ENCODE peak calls at places on chromosomes 6 and 20, in nine cellular contexts. H is fibroblast of lung, M is astrocyte, E is mesenchymal stem cell, C is HCT116, U is GM23248, N is keratinocyte, F is mesendoderm, R is neural progenitor cell. J is an unnamed sample. For H3K36me3 and H3K4me1, the result is how much of the 10 kb centered on the place peaks cover.

GRCh38 chr20:2693286-2693995 is 861 bp downstream of the EBF4 start:
- DNase-seq in H (peak), M (no peak), E (peak), C (no peak), U (peak), N (no peak), F (peak), R (peak), J (peak)

GRCh38 chr20:5171074-5171789 is 44.4 kb downstream of the CDS2 start:
- DNase-seq in H (no peak), M (no peak), E (peak), C (no peak), U (no peak), N (no peak), F (peak), R (peak), J (no peak)

GRCh38 chr20:38085031-38085430 is 51.5 kb downstream of the RPRD1B start:
- DNase-seq in H (no peak), M (no peak), E (peak), C (no peak), U (no peak), N (no peak), F (no peak), R (no peak), J (no peak)

GRCh38 chr6:12555267-12555666 is 161.3 kb upstream of the PHACTR1 start:
- DNase-seq in H (no peak), M (peak), E (no peak), C (no peak), U (peak), N (no peak), F (no peak), R (no peak), J (peak)

GRCh38 chr6:97189767-97190166 is 93.2 kb downstream of the MMS22L start:
- DNase-seq in H (peak), M (peak), E (no peak), C (no peak), U (peak), N (no peak), F (no peak), R (no peak), J (peak)

GRCh38 chr6:113489946-113490345 is 367.2 kb upstream of the MARCKS start:
- DNase-seq in H (no peak), M (no peak), E (no peak), C (no peak), U (peak), N (no peak), F (no peak), R (no peak), J (no peak)

GRCh38 chr20:1345030-1345755 is 16.3 kb upstream of the SDCBP2 start:
- DNase-seq in H (no peak), M (no peak), E (no peak), C (no peak), U (peak), N (no peak), F (peak), R (no peak), J (no peak)

GRCh38 chr6:151911401-151911800 is 103.9 kb downstream of the ESR1 start:
- DNase-seq in H (no peak), M (no peak), E (no peak), C (no peak), U (peak), N (no peak), F (no peak), R (no peak), J (peak)

GRCh38 chr20:38418509-38419204 is 16.5 kb downstream of the SNHG17 start:
- DNase-seq in H (peak), M (peak), E (peak), C (no peak), U (peak), N (no peak), F (no peak), R (no peak), J (no peak)

GRCh38 chr6:134930463-134930862 is 19.4 kb downstream of the ALDH8A1 start:
- DNase-seq in H (no peak), M (no peak), E (no peak), C (no peak), U (no peak), N (no peak), F (no peak), R (no peak), J (no peak)

GRCh38 chr20:50303573-50304500 is 113.2 kb downstream of the CEBPB start:
- DNase-seq in H (peak), M (peak), E (peak), C (no peak), U (peak), N (no peak), F (no peak), R (no peak), J (peak)

GRCh38 chr6:33297956-33298772 is 578 bp downstream of the RGL2 start:
- DNase-seq in H (peak), M (peak), E (peak), C (peak), U (peak), N (no peak), F (peak), R (peak), J (peak)

GRCh38 chr6:39426057-39426592 is 103.6 kb upstream of the KCNK16 start:
- DNase-seq in H (peak), M (peak), E (peak), C (no peak), U (peak), N (peak), F (peak), R (no peak), J (peak)

GRCh38 chr20:51326241-51326819 is 216.2 kb downstream of the NFATC2 start:
- DNase-seq in H (peak), M (peak), E (peak), C (peak), U (peak), N (no peak), F (peak), R (peak), J (peak)

GRCh38 chr6:157596886-157597285 is 215.9 kb downstream of the ZDHHC14 start:
- DNase-seq in H (peak), M (no peak), E (peak), C (no peak), U (no peak), N (no peak), F (no peak), R (no peak), J (peak)

GRCh38 chr6:28980797-28981390 is 24.2 kb downstream of the ZNF311 start:
- DNase-seq in H (peak), M (peak), E (peak), C (peak), U (peak), N (no peak), F (peak), R (peak), J (peak)

GRCh38 chr6:142485256-142485655 is 183.4 kb downstream of the ADGRG6 start:
- DNase-seq in H (peak), M (peak), E (peak), C (no peak), U (peak), N (no peak), F (no peak), R (no peak), J (peak)

GRCh38 chr20:23086056-23086551 is at the start of gene CD93:
- DNase-seq in H (no peak), M (peak), E (no peak), C (no peak), U (peak), N (no peak), F (no peak), R (no peak), J (no peak)

GRCh38 chr6:11386726-11387125 is 150.8 kb upstream of the TMEM170B start:
- DNase-seq in H (no peak), M (no peak), E (no peak), C (no peak), U (no peak), N (no peak), F (no peak), R (no peak), J (no peak)

GRCh38 chr6:84458271-84458670 is 230.8 kb upstream of the CEP162 start:
- DNase-seq in H (no peak), M (no peak), E (no peak), C (no peak), U (no peak), N (no peak), F (no peak), R (no peak), J (no peak)

GRCh38 chr6:28353981-28354676 is 4.4 kb downstream of the ZKSCAN3 start:
- DNase-seq in H (no peak), M (peak), E (peak), C (peak), U (peak), N (peak), F (peak), R (no peak), J (no peak)

GRCh38 chr20:36439040-36439730 is 102.1 kb upstream of the MYL9 start:
- DNase-seq in H (peak), M (no peak), E (peak), C (peak), U (peak), N (no peak), F (peak), R (peak), J (peak)

GRCh38 chr6:154617175-154617574 is 106.7 kb upstream of the CNKSR3 start:
- DNase-seq in H (no peak), M (peak), E (no peak), C (no peak), U (no peak), N (no peak), F (no peak), R (no peak), J (peak)

GRCh38 chr6:28884423-28885148 is 39.2 kb downstream of the TRIM27 start:
- DNase-seq in H (no peak), M (no peak), E (no peak), C (no peak), U (no peak), N (no peak), F (no peak), R (no peak), J (no peak)

GRCh38 chr20:60121903-60122302 is 163.7 kb downstream of the CDH26 start:
- DNase-seq in H (no peak), M (no peak), E (no peak), C (no peak), U (no peak), N (no peak), F (no peak), R (no peak), J (no peak)

GRCh38 chr6:6277418-6277817 is 43.0 kb downstream of the F13A1 start:
- DNase-seq in H (peak), M (peak), E (peak), C (no peak), U (peak), N (no peak), F (no peak), R (no peak), J (peak)

GRCh38 chr6:42404494-42404893 is 47.2 kb downstream of the TRERF1 start:
- DNase-seq in H (peak), M (peak), E (peak), C (peak), U (peak), N (peak), F (peak), R (peak), J (peak)

GRCh38 chr6:110049696-110050465 is 71.8 kb downstream of the GPR6 start:
- DNase-seq in H (no peak), M (no peak), E (no peak), C (no peak), U (no peak), N (no peak), F (no peak), R (no peak), J (no peak)

GRCh38 chr6:4640139-4640538 is 136.1 kb upstream of the CDYL start:
- DNase-seq in H (peak), M (peak), E (peak), C (no peak), U (peak), N (peak), F (no peak), R (no peak), J (no peak)

GRCh38 chr6:42099340-42100028 is 42.9 kb downstream of the C6orf132 start:
- DNase-seq in H (peak), M (peak), E (peak), C (no peak), U (peak), N (peak), F (no peak), R (no peak), J (peak)

DNA sequence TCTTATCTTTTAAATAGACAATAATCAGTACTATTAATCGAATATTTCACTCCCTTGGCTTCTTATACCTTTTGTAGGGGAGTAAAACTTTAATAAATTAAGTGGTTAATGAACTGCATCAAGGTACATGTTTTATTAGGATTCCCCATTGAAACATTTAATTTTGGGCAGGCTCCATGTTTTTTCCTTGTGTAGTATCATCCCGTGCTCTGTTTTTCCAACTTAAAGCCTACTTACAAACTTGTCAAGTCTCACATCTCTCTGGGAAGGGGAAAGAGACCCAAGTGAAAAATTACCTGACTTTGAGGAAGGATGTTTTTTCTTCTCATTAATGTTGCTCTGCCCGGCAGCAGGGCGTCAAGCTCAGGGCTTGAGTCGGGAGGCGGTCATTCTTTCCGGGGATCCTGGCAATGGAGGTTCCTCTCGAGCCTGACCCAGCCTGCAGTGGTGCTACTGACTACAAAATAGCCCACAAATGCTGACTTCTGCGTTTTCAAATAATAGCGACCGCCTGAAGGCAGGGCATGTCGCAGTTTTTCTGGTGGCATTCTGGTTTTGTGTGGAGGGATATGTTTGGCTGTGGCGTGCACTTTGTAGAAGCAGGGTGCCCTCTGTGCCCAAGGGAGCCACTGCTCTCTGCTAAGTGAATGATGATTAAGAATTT is 2.4 kb downstream of the DSP start:
- DNase-seq in H (no peak), M (no peak), E (peak), C (no peak), U (no peak), N (no peak), F (peak), R (peak), J (peak)
- H3K9ac ChIP-seq in H (no peak), M (peak), E (no peak), C (no peak), U (peak), N (peak), F (peak), R (no peak), J (peak)

GRCh38 chr6:24107294-24107693 is 18.7 kb upstream of the NRSN1 start:
- DNase-seq in H (no peak), M (no peak), E (no peak), C (no peak), U (no peak), N (no peak), F (no peak), R (no peak), J (no peak)
- H3K36me3 ChIP-seq in H (under half), M (under half), E (under half), C (under half), U (under half), N (under half), F (under half), R (under half), J (under half)

GRCh38 chr20:55143605-55144004 is 668.2 kb downstream of the DOK5 start:
- DNase-seq in H (no peak), M (no peak), E (no peak), C (no peak), U (no peak), N (no peak), F (no peak), R (no peak), J (no peak)
- H3K4me1 ChIP-seq in H (under half), M (under half), E (under half), C (under half), U (under half), N (under half), F (under half), R (under half), J (under half)

GRCh38 chr6:158631678-158632537 is 12.6 kb downstream of the DYNLT1 start:
- DNase-seq in H (peak), M (peak), E (peak), C (peak), U (peak), N (no peak), F (no peak), R (no peak), J (peak)

GRCh38 chr6:158628542-158628941 is 16.0 kb downstream of the DYNLT1 start:
- DNase-seq in H (no peak), M (no peak), E (no peak), C (no peak), U (no peak), N (no peak), F (no peak), R (no peak), J (no peak)

GRCh38 chr6:158633127-158633526 is 11.4 kb downstream of the DYNLT1 start:
- DNase-seq in H (no peak), M (no peak), E (no peak), C (no peak), U (no peak), N (no peak), F (no peak), R (no peak), J (no peak)

GRCh38 chr6:158629376-158630221 is 14.9 kb downstream of the DYNLT1 start:
- DNase-seq in H (no peak), M (no peak), E (no peak), C (no peak), U (no peak), N (no peak), F (peak), R (peak), J (no peak)

DNA sequence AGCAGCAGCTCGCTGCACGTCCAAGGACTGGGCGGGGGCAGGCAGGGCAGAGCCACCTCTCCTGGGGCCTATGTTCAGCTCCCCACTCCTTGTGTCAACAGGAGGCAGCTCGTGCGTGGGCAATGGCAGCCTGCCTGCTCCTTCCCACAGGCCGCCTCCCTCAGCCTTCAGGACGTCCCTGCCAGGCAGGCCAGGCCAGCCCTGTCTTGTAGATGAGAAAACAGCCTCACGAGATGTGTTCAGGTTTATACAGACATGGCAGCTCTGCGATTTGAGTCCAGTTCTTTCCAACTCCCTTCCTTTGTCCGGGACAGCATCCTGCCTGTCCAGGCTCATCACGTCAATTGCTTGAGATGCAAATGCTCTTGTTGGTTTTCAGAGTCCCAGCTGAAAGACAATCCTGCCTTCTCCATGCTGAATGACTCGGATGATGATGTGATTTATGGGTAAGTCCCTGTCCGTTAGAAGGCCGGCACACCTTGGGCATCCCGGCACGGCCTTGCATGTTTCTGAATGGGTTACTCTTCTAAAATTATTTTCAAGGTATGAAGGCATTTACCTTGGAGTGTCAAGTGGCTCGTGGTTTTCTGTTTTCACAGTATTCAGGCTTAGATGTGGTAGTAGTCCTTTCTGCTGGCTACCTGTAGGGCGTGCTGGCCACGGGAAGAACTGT is 13.5 kb downstream of the DYNLT1 start:
- DNase-seq in H (peak), M (peak), E (no peak), C (no peak), U (peak), N (no peak), F (no peak), R (no peak), J (no peak)
- H3K9ac ChIP-seq in H (peak), M (peak), E (peak), C (peak), U (peak), N (no peak), F (no peak), R (no peak), J (peak)

DNA sequence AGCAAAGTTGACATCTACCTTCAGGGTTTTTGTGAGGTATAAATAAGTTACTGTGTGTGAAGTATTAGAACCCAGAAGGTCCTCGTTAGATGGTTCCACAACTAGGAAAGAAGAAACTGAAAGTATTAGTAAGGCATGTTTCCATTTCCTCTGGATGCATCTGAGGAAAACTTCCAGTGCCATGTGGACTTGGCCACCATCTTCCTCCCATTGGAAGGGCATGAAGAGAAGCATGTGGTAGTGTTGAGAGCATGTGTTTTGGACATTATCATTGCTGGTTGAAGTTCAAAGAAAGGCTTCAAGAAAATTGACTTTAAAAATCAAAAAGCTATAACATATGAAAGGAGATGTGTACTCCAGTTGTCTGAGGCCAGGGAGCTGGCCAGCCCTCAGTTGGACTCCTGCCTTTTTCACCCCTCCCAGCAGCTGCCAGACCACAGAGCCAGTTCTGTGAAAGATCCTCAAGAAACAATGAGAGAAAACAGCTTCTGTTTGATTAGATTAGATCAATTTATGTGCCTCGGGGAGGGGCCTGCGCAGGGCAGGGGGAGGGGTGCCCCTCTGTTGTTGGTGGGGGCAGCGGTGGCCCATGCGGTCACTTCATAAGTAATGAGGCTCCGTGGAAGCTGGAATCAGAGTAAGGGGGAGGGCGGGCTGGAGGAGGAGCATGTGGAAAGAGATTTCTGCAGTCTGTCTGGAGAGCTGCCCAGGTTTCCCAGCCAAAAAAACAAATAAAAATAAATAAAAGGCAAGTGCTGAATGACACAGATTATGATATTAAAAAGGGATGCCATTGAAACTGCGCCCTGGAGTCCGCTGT is 154.0 kb downstream of the JARID2 start:
- DNase-seq in H (peak), M (peak), E (peak), C (no peak), U (peak), N (no peak), F (peak), R (peak), J (peak)
- H3K36me3 ChIP-seq in H (under half), M (under half), E (under half), C (under half), U (under half), N (under half), F (under half), R (under half), J (under half)

DNA sequence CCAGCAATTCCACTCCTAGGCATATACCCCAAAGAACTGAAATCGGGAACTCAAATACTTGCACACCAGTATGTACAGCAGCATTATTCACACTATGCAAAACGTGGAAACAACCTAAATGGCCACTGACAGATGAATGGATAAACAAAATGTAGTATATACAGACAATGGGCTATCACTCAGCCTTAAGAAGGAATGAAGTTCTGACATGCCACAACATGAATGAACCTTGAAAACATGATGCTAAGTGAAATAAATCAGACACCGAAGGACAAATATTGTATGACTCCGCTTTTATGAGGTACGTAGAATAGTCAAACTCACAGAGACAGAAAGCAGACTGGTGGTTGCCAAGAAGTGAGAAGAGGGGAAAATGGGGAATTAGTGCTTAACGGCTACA is 59.1 kb upstream of the CCN6 start:
- DNase-seq in H (no peak), M (no peak), E (no peak), C (no peak), U (no peak), N (no peak), F (no peak), R (no peak), J (no peak)
- H3K4me1 ChIP-seq in H (under half), M (under half), E (under half), C (under half), U (under half), N (under half), F (under half), R (under half), J (under half)

J was measured in adipocyte.